ENCODE peak calls at places on chromosomes 13 and 19, in seven cellular contexts. L is PC-3, K is endothelial cell, J is heart right ventricle, A is MCF 10A, E is progenitor cell of endocrine pancreas, O is breast epithelium. V is an unnamed sample.

GRCh38 chr19:13700621-13701020 is 63.7 kb upstream of the MRI1 start:
- DNase-seq in K (no peak), L (no peak), J (no peak), A (no peak), O (no peak), E (no peak), V (no peak)

GRCh38 chr19:2994588-2995131 is 17.3 kb downstream of the TLE6 start:
- DNase-seq in O (no peak), A (no peak), L (no peak), J (no peak), E (no peak), K (no peak), V (no peak)

GRCh38 chr19:46728693-46729339 is 11.9 kb upstream of the PRKD2 start:
- DNase-seq in E (peak), A (peak), L (peak), O (no peak), J (peak), K (peak), V (peak)

GRCh38 chr13:104143760-104144406 is 1077.7 kb upstream of the SLC10A2 start:
- DNase-seq in E (no peak), J (no peak), K (no peak), O (no peak), A (no peak), L (peak), V (no peak)

GRCh38 chr19:53311044-53311443 is 22.5 kb upstream of the ZNF845 start:
- DNase-seq in J (no peak), O (no peak), L (no peak), E (no peak), K (no peak), A (no peak), V (no peak)

GRCh38 chr19:39342647-39343305 is 555 bp downstream of the SAMD4B start:
- DNase-seq in O (peak), L (no peak), A (no peak), J (peak), E (peak), K (peak), V (peak)

GRCh38 chr13:83221256-83221655 is 661.0 kb downstream of the SLITRK1 start:
- DNase-seq in L (peak), E (no peak), A (peak), K (no peak), O (no peak), J (no peak), V (no peak)

GRCh38 chr13:91351980-91352379 is 4.5 kb downstream of the MIR17HG start:
- DNase-seq in O (no peak), J (no peak), E (no peak), A (no peak), K (no peak), L (no peak), V (no peak)

GRCh38 chr19:8528500-8528899 is 14.5 kb upstream of the ZNF414 start:
- DNase-seq in J (no peak), E (no peak), A (no peak), K (no peak), L (no peak), O (no peak), V (no peak)

GRCh38 chr19:49718511-49718910 is 27.6 kb downstream of the CPT1C start:
- DNase-seq in O (no peak), E (no peak), J (no peak), L (no peak), K (no peak), A (no peak), V (no peak)

GRCh38 chr13:78138756-78139155 is 220.1 kb upstream of the EDNRB start:
- DNase-seq in L (no peak), A (no peak), O (no peak), J (no peak), E (no peak), K (no peak), V (no peak)

GRCh38 chr13:98143157-98143553 is 261 bp downstream of the FARP1 start:
- DNase-seq in A (no peak), K (peak), E (no peak), O (no peak), L (no peak), J (peak), V (no peak)

GRCh38 chr13:28631792-28632191 is 27.1 kb upstream of the POMP start:
- DNase-seq in L (no peak), E (no peak), J (no peak), A (no peak), K (no peak), O (no peak), V (no peak)

GRCh38 chr13:27043013-27043412 is 128.6 kb downstream of the USP12 start:
- DNase-seq in E (no peak), J (peak), A (peak), O (peak), K (no peak), L (peak), V (no peak)

GRCh38 chr13:62837895-62838294 is 1422.2 kb upstream of the PCDH20 start:
- DNase-seq in O (no peak), E (no peak), L (peak), A (peak), J (no peak), K (no peak), V (no peak)

GRCh38 chr13:75452564-75452963 is 29.4 kb downstream of the TBC1D4 start:
- DNase-seq in O (no peak), L (no peak), E (no peak), A (peak), J (no peak), K (no peak), V (no peak)

GRCh38 chr13:99991013-99991805 is 9.6 kb downstream of the ZIC2 start:
- DNase-seq in J (no peak), E (no peak), O (no peak), L (no peak), K (no peak), A (no peak), V (no peak)

GRCh38 chr13:99991806-99992242 is 10.2 kb downstream of the ZIC2 start:
- DNase-seq in L (no peak), A (no peak), K (no peak), O (no peak), E (no peak), J (no peak), V (no peak)

GRCh38 chr13:99989376-99990044 is 7.9 kb downstream of the ZIC2 start:
- DNase-seq in A (no peak), J (no peak), O (no peak), K (peak), L (no peak), E (no peak), V (no peak)

GRCh38 chr13:99988469-99989375 is 7.1 kb downstream of the ZIC2 start:
- DNase-seq in K (peak), E (no peak), O (no peak), A (no peak), J (no peak), L (no peak), V (no peak)

GRCh38 chr13:99990045-99990977 is 8.7 kb downstream of the ZIC2 start:
- DNase-seq in J (no peak), K (peak), A (no peak), L (no peak), O (no peak), E (no peak), V (no peak)
- TF ChIP-seq CTCF in J (no peak), K (no peak), A (no peak), L (no peak), O (no peak), E (no peak), V (no peak)

GRCh38 chr19:45508931-45509691 is 1.8 kb downstream of the VASP start:
- DNase-seq in L (peak), J (peak), O (peak), K (peak), A (peak), E (no peak), V (no peak)
- TF ChIP-seq CTCF in L (no peak), J (no peak), O (peak), K (peak), A (no peak), E (no peak), V (no peak)

GRCh38 chr13:50319603-50320296 is 304.5 kb downstream of the KCNRG start:
- DNase-seq in J (peak), L (peak), E (no peak), A (peak), K (no peak), O (peak), V (no peak)
- TF ChIP-seq CTCF in J (no peak), L (no peak), E (no peak), A (no peak), K (no peak), O (no peak), V (no peak)

GRCh38 chr19:861756-862528 is 2.5 kb downstream of the CFD start:
- DNase-seq in E (no peak), L (peak), O (no peak), J (no peak), A (peak), K (no peak), V (peak)

GRCh38 chr19:862529-863304 is 3.3 kb downstream of the CFD start:
- DNase-seq in O (peak), L (no peak), J (no peak), A (peak), E (no peak), K (peak), V (peak)

GRCh38 chr19:858868-859843 is at the start of gene CFD:
- DNase-seq in L (no peak), J (no peak), K (no peak), A (no peak), O (no peak), E (no peak), V (no peak)

GRCh38 chr19:861099-861755 is 1.8 kb downstream of the CFD start:
- DNase-seq in O (no peak), L (no peak), J (no peak), A (no peak), E (no peak), K (no peak), V (no peak)

DNA sequence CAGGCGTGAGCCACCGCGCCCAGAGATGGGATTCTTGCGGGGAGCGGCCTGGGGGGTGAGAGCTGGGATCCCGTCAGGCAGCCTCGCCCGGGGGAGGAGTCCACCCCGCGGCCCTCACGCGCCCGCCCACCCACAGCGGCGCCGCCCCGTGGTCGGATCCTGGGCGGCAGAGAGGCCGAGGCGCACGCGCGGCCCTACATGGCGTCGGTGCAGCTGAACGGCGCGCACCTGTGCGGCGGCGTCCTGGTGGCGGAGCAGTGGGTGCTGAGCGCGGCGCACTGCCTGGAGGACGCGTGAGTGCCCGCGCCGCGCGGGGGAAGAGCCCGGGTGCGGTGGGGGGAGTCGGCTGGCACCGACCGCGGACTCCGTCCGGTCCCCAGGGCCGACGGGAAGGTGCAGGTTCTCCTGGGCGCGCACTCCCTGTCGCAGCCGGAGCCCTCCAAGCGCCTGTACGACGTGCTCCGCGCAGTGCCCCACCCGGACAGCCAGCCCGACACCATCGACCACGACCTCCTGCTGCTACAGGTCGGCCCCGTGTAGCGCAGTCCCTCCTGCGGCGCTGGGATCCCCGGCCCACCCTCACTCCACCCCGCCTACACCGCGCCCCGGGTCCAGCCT is 1.1 kb downstream of the CFD start:
- DNase-seq in O (peak), E (peak), L (peak), K (peak), J (no peak), A (peak), V (peak)
- TF ChIP-seq CTCF in O (no peak), E (peak), L (no peak), K (no peak), J (no peak), A (no peak), V (no peak)

DNA sequence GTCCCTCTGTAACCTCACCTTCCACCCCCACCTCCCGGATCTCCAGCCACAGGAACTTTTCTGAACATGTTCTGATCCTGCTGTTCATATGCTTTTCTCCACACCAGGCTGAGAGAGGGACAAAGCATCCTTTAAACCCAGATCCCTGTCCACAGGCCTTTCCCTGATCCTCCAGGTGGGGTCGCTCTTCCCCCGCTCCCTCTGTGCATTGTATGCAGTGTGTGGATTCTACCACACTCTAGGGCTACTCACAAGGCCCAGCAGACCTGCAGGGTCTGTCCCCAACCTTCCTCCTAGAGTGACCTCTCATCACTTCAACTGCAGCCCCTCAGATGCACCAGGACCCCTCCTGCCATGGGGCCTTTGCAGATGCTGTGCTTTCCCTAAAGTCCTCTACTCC is 1200.6 kb downstream of the UQCRFS1 start:
- DNase-seq in J (no peak), O (no peak), K (peak), E (no peak), L (no peak), A (no peak), V (no peak)
- TF ChIP-seq CTCF in J (no peak), O (no peak), K (no peak), E (peak), L (no peak), A (no peak), V (no peak)

GRCh38 chr19:35740423-35741215 is 1.6 kb downstream of the IGFLR1 start:
- DNase-seq in J (peak), E (peak), A (peak), L (peak), K (peak), O (peak), V (peak)
- TF ChIP-seq CTCF in J (no peak), E (peak), A (no peak), L (peak), K (no peak), O (no peak), V (peak)

GRCh38 chr13:79675931-79676658 is 195.1 kb downstream of the NDFIP2 start:
- DNase-seq in E (no peak), L (no peak), K (no peak), A (no peak), O (no peak), J (no peak), V (no peak)
- TF ChIP-seq CTCF in E (no peak), L (no peak), K (no peak), A (no peak), O (no peak), J (no peak), V (no peak)